ENCODE peak calls at places on chromosomes 1 and 21, in nine cellular contexts. O is left lung, E is progenitor cell of endocrine pancreas, T is HCT116, L is heart right ventricle, I is PC-9, M is brain microvascular endothelial cell, R is BE2C, Z is OCI-LY7. F is an unnamed sample.

GRCh38 chr21:42370894-42371654 is 4.7 kb upstream of the TFF1 start:
- DNase-seq in R (no peak), M (no peak), O (no peak), E (no peak), L (no peak), I (no peak), Z (no peak), T (no peak), F (no peak)

GRCh38 chr1:171075041-171075440 is 15.7 kb upstream of the FMO3 start:
- DNase-seq in O (no peak), L (no peak), I (no peak), E (no peak), M (no peak), R (no peak), Z (no peak), T (no peak), F (no peak)

GRCh38 chr1:1629430-1630190 is 2.4 kb upstream of the MMP23B start:
- DNase-seq in I (no peak), Z (peak), E (no peak), L (no peak), M (no peak), R (peak), T (no peak), O (peak), F (no peak)

GRCh38 chr1:18325151-18325550 is 155.6 kb upstream of the KLHDC7A start:
- DNase-seq in T (no peak), O (no peak), L (no peak), E (no peak), M (no peak), Z (no peak), R (no peak), I (no peak), F (no peak)

GRCh38 chr21:38148046-38148445 is 108.7 kb upstream of the KCNJ15 start:
- DNase-seq in Z (no peak), M (no peak), I (no peak), T (no peak), O (no peak), L (no peak), E (no peak), R (no peak), F (peak)

GRCh38 chr1:22814176-22815042 is 103.8 kb downstream of the EPHB2 start:
- DNase-seq in M (no peak), R (peak), L (no peak), Z (no peak), I (no peak), E (no peak), O (peak), T (no peak), F (no peak)

GRCh38 chr1:162302660-162303344 is 73.9 kb downstream of the SPATA46 start:
- DNase-seq in O (no peak), R (no peak), I (no peak), M (peak), L (no peak), Z (no peak), E (no peak), T (no peak), F (no peak)

GRCh38 chr1:168135982-168136708 is 585 bp downstream of the GPR161 start:
- DNase-seq in E (peak), M (no peak), L (no peak), O (peak), I (no peak), T (no peak), R (peak), Z (no peak), F (peak)

GRCh38 chr1:185157599-185158469 is 867 bp downstream of the SWT1 start:
- DNase-seq in M (no peak), E (no peak), L (peak), I (no peak), R (no peak), O (no peak), T (no peak), Z (no peak), F (peak)

GRCh38 chr21:36988536-36988935 is 18.0 kb upstream of the RIPPLY3 start:
- DNase-seq in I (no peak), L (no peak), Z (no peak), E (no peak), R (no peak), M (no peak), T (no peak), O (no peak), F (no peak)

GRCh38 chr1:209230319-209230718 is 353.2 kb upstream of the CAMK1G start:
- DNase-seq in T (no peak), E (no peak), L (no peak), R (no peak), Z (no peak), I (no peak), O (no peak), M (no peak), F (no peak)

GRCh38 chr1:1033731-1034437 is 14.0 kb downstream of the AGRN start:
- DNase-seq in M (no peak), I (no peak), L (no peak), T (no peak), O (no peak), R (no peak), Z (no peak), E (no peak), F (no peak)

GRCh38 chr21:43926196-43926595 is 61.2 kb downstream of the AGPAT3 start:
- DNase-seq in Z (no peak), M (no peak), I (no peak), T (no peak), R (no peak), O (no peak), L (no peak), E (no peak), F (no peak)

GRCh38 chr1:125064481-125064880 is 3879.7 kb downstream of the SRGAP2C start:
- DNase-seq in O (no peak), Z (no peak), E (no peak), I (no peak), M (no peak), T (no peak), R (no peak), L (no peak), F (no peak)

GRCh38 chr1:145962157-145963102 is 1.9 kb downstream of the ANKRD34A start:
- DNase-seq in T (no peak), Z (no peak), E (no peak), R (no peak), I (no peak), L (peak), M (no peak), O (peak), F (peak)

GRCh38 chr21:30268608-30269197 is 14.0 kb downstream of the KRTAP24-1 start:
- DNase-seq in O (no peak), Z (peak), M (no peak), I (no peak), R (peak), T (no peak), E (no peak), L (no peak), F (no peak)

GRCh38 chr1:111436726-111437125 is 9.2 kb upstream of the OVGP1 start:
- DNase-seq in O (no peak), M (no peak), T (no peak), L (no peak), E (no peak), Z (no peak), R (no peak), I (no peak), F (no peak)

GRCh38 chr21:45262616-45263015 is 25.1 kb downstream of the POFUT2 start:
- DNase-seq in E (no peak), R (no peak), Z (peak), M (no peak), L (no peak), O (peak), T (no peak), I (no peak), F (peak)

GRCh38 chr1:6859415-6860343 is 74.4 kb downstream of the CAMTA1 start:
- DNase-seq in I (peak), L (peak), E (no peak), T (peak), O (peak), M (peak), Z (no peak), R (no peak), F (no peak)

GRCh38 chr1:209072481-209072880 is 511.0 kb upstream of the CAMK1G start:
- DNase-seq in O (no peak), T (no peak), Z (no peak), I (no peak), R (no peak), M (no peak), E (no peak), L (no peak), F (no peak)

GRCh38 chr1:232617237-232617636 is 12.7 kb downstream of the SIPA1L2 start:
- DNase-seq in I (no peak), T (no peak), Z (no peak), L (no peak), O (no peak), M (no peak), R (no peak), E (no peak), F (no peak)

GRCh38 chr1:39981957-39982356 is 27.0 kb downstream of the MFSD2A start:
- DNase-seq in R (no peak), T (peak), M (peak), I (peak), Z (no peak), L (no peak), E (no peak), O (no peak), F (no peak)

GRCh38 chr1:238647877-238648276 is 738.5 kb upstream of the CHRM3 start:
- DNase-seq in E (no peak), T (no peak), M (peak), O (no peak), L (no peak), R (no peak), Z (no peak), I (peak), F (peak)

GRCh38 chr1:200294241-200294640 is 115.6 kb downstream of the ZNF281 start:
- DNase-seq in Z (no peak), I (no peak), O (no peak), E (no peak), M (no peak), L (no peak), R (no peak), T (no peak), F (no peak)

GRCh38 chr1:200288226-200288625 is 121.6 kb downstream of the ZNF281 start:
- DNase-seq in Z (no peak), I (peak), R (no peak), M (no peak), O (no peak), E (no peak), L (no peak), T (no peak), F (no peak)

GRCh38 chr1:200291106-200291505 is 118.7 kb downstream of the ZNF281 start:
- DNase-seq in L (no peak), O (no peak), R (no peak), M (no peak), I (peak), E (no peak), T (no peak), Z (no peak), F (no peak)

GRCh38 chr1:200292699-200293098 is 117.1 kb downstream of the ZNF281 start:
- DNase-seq in T (no peak), M (no peak), Z (no peak), E (no peak), R (no peak), L (no peak), I (no peak), O (no peak), F (no peak)

GRCh38 chr1:200290010-200290685 is 119.7 kb downstream of the ZNF281 start:
- DNase-seq in L (no peak), T (peak), R (peak), I (no peak), E (no peak), O (no peak), M (peak), Z (peak), F (peak)
- TF ChIP-seq CTCF in L (no peak), T (peak), R (peak), I (no peak), E (peak), O (no peak), M (peak), Z (peak), F (peak)

GRCh38 chr1:35499652-35500176 is 57.5 kb downstream of the KIAA0319L start:
- DNase-seq in I (no peak), M (no peak), R (peak), Z (no peak), O (no peak), L (no peak), E (no peak), T (no peak), F (peak)

GRCh38 chr1:35502242-35502641 is 55.0 kb downstream of the KIAA0319L start:
- DNase-seq in I (no peak), R (no peak), E (no peak), T (no peak), L (no peak), M (no peak), Z (no peak), O (no peak), F (no peak)

GRCh38 chr1:35499230-35499629 is 58.0 kb downstream of the KIAA0319L start:
- DNase-seq in E (no peak), L (no peak), M (no peak), R (no peak), Z (no peak), O (no peak), T (no peak), I (no peak), F (peak)

GRCh38 chr1:35500439-35500838 is 56.8 kb downstream of the KIAA0319L start:
- DNase-seq in E (no peak), O (no peak), I (no peak), Z (no peak), R (no peak), M (no peak), T (no peak), L (no peak), F (no peak)

DNA sequence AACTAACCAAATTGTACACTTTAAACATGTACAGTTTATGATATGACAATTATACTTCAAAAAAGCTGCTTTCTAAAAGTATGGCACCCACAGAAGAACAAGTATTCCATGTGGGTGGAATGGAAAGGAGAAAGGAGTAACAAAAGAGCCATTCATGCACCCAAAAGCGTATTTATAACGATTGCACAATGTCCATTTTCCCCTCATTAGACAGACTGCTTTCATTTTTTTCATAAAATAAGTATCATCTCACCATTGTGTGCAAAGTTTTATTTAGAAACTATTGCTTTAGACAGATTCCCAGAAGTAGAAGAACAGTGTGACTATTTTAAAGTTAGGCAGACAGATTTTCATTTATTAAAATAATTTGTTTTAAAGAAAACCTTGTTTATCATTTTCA is 59.6 kb downstream of the KIAA0319L start:
- DNase-seq in R (no peak), Z (no peak), I (no peak), M (no peak), L (no peak), T (no peak), E (no peak), O (no peak), F (no peak)
- TF ChIP-seq CTCF in R (no peak), Z (no peak), I (no peak), M (no peak), L (no peak), T (no peak), E (no peak), O (no peak), F (no peak)

GRCh38 chr1:203626910-203627246 is 246 bp downstream of the ATP2B4 start:
- DNase-seq in M (no peak), I (peak), T (no peak), O (no peak), L (no peak), E (peak), Z (no peak), R (peak), F (no peak)

GRCh38 chr1:203629509-203630082 is 3.0 kb downstream of the ATP2B4 start:
- DNase-seq in Z (peak), L (peak), I (no peak), E (peak), T (no peak), R (peak), O (peak), M (no peak), F (no peak)

GRCh38 chr1:203627819-203628184 is 1.2 kb downstream of the ATP2B4 start:
- DNase-seq in M (no peak), L (no peak), Z (peak), E (no peak), I (no peak), R (no peak), O (peak), T (no peak), F (no peak)

GRCh38 chr1:203628997-203629508 is 2.4 kb downstream of the ATP2B4 start:
- DNase-seq in T (no peak), O (no peak), E (no peak), Z (peak), M (no peak), I (no peak), R (no peak), L (no peak), F (no peak)

DNA sequence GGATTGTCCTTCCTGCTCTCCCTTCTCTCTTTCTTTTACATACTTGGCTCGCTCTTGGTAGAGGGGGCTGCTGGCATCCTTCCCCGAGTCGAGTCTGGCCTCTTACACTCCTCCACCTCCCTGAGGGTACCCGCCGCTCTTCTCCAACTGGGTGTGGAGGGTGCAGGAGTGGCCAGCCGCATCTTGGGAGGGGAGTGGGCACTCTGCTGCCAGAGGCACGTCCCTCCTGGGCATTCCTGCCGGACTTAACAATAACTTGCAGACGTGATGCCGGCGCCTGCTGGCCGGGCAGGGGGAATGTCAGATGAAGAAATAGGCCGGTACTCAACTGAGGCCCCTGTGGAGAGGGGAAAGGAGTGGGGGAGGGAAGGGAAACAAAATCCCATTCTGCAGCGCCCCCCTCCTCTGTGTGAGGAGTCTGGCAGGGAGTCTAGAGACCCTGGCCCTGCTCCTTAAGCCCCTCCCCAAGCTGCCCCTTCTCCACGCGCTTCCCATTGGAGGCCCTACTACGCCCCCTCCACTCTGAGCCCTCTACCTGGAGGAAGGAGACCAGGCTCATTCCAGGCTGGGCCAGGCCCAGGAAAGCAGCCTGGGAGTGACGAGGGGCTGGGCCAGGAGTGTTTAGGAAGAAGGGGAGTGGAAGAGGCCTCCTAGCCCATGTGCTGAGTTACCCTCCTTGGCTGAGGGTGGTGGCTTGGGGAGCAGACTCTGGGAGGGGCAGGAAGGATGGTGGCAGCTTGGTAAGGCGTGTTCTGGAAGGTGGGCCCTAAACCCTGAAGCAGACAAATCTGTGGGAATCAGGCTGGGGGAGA is 1.8 kb downstream of the ATP2B4 start:
- DNase-seq in T (no peak), L (peak), I (peak), Z (no peak), M (peak), R (no peak), O (peak), E (peak), F (peak)
- TF ChIP-seq CTCF in T (no peak), L (no peak), I (peak), Z (peak), M (peak), R (no peak), O (no peak), E (no peak), F (no peak)

GRCh38 chr1:205505076-205505729 is 734 bp downstream of the CDK18 start:
- DNase-seq in R (no peak), E (no peak), T (no peak), I (no peak), L (peak), Z (peak), O (no peak), M (no peak), F (peak)
- TF ChIP-seq CTCF in R (no peak), E (peak), T (no peak), I (no peak), L (no peak), Z (no peak), O (no peak), M (peak), F (peak)

GRCh38 chr21:32508558-32508957 is 76.8 kb downstream of the TCP10L start:
- DNase-seq in O (no peak), I (no peak), M (no peak), E (no peak), R (no peak), Z (no peak), L (no peak), T (no peak), F (no peak)
- TF ChIP-seq CTCF in O (no peak), I (no peak), M (no peak), E (no peak), R (no peak), Z (no peak), L (no peak), T (no peak), F (no peak)

DNA sequence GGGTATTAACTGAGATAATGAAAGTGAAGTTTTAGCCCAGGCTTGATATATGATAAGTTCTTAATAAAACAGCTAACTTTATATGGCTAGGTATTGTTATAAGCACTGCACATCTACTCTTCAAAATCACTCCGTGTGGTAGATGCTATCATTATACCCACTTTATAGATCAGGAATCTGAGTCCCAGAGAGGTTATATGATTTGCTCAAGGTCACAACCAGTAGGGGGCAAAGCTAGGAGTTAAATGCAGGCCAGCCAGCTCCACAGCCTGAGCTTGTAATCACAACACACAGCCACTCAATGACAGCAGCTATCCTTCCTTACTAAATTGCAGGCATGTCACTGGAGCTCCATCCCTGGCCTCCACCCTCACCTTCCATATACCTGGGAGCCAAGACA is 115.8 kb downstream of the CAPN8 start:
- DNase-seq in L (no peak), E (no peak), Z (no peak), I (no peak), O (no peak), T (no peak), M (no peak), R (no peak), F (no peak)
- TF ChIP-seq CTCF in L (no peak), E (no peak), Z (no peak), I (no peak), O (no peak), T (no peak), M (no peak), R (no peak), F (no peak)

GRCh38 chr1:31705080-31705866 is 1.5 kb upstream of the COL16A1 start:
- DNase-seq in I (no peak), T (no peak), Z (peak), M (peak), L (peak), R (no peak), O (peak), E (no peak), F (no peak)
- TF ChIP-seq CTCF in I (peak), T (peak), Z (peak), M (peak), L (peak), R (no peak), O (no peak), E (peak), F (no peak)

DNA sequence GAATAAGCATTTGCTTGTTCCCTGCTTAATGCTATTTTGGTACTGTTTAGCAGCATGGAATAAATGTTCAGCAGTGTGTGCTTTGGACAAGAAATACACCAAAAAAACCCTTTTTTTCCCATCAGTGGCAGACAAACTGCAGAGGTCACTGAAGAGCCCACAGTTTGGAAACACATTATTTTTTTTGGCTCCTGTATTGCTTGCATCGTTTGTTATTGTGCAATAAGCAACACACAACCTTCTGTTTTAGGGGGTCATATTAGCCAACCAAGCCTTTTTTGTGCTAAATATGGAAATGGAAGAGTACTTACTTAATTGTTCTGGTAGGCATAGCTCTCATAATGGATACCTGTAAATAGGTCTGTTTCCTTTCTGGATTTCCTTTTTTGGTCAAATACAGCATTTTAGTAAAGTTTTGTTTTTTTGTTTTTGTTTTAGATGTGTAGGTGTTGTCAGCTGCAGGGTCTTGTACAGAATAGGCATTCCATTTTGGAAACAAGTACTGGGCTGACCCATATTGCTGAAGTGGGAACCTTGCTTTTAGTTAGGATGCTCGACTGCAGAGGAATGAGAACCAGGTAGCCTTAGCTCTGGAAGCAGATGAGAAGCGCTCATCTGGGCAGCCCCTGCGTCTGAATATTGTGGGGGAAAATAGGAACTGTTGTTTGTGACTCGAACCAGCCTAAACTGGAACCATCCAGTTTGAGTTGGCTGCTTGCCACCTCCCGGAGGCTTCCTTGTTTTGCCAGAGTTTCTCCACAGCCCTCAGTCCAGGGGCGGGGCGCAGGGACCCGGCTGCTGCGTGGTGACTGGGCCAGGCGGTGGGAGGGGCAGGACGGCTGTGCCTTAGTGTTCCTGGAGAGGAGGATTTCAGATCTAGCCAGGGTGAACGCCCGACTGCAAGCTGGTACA is 38.5 kb downstream of the SPEN start:
- DNase-seq in O (peak), L (peak), Z (peak), R (peak), E (peak), M (peak), T (peak), I (peak), F (peak)
- TF ChIP-seq CTCF in O (no peak), L (peak), Z (peak), R (no peak), E (no peak), M (peak), T (no peak), I (no peak), F (no peak)